ENCODE peak calls at places on chromosomes 5 and 9, in eight cellular contexts. U, D, P, L, X, V, J and A are unnamed samples.

GRCh38 chr9:32589083-32589713 is 16.2 kb upstream of the NDUFB6 start:
- DNase-seq in U (no peak), D (no peak), P (peak; percentile 38), L (no peak), X (no peak), V (no peak), J (no peak), A (peak; percentile 57)

GRCh38 chr5:108655750-108656450 is 91.8 kb upstream of the FER start:
- DNase-seq in U (no peak), D (no peak), P (no peak), L (no peak), X (no peak), V (no peak), J (no peak), A (no peak)

GRCh38 chr5:149153751-149154610 is 12.7 kb downstream of the ABLIM3 start:
- DNase-seq in U (no peak), D (no peak), P (no peak), L (peak; percentile 69), X (no peak), V (peak; percentile 88), J (no peak), A (no peak)

GRCh38 chr5:16461026-16461425 is 4.6 kb downstream of the ZNF622 start:
- DNase-seq in U (no peak), D (no peak), P (no peak), L (no peak), X (no peak), V (no peak), J (no peak), A (no peak)

GRCh38 chr5:145484195-145484594 is 350.9 kb downstream of the PRELID2 start:
- DNase-seq in U (no peak), D (no peak), P (peak; percentile 78), L (no peak), X (no peak), V (no peak), J (no peak), A (no peak)

GRCh38 chr9:113624721-113625120 is 161.2 kb downstream of the RGS3 start:
- DNase-seq in U (no peak), D (no peak), P (no peak), L (no peak), X (no peak), V (no peak), J (no peak), A (no peak)

GRCh38 chr5:84248013-84248412 is 136.7 kb downstream of the EDIL3 start:
- DNase-seq in U (no peak), D (no peak), P (no peak), L (no peak), X (no peak), V (no peak), J (no peak), A (no peak)

GRCh38 chr5:180860273-180860886 is 696 bp downstream of the ZFP62 start:
- DNase-seq in U (no peak), D (no peak), P (peak; percentile 50), L (no peak), X (peak; percentile 63), V (no peak), J (peak; percentile 44), A (peak; percentile 84)

GRCh38 chr5:11955386-11955785 is 51.1 kb upstream of the CTNND2 start:
- DNase-seq in U (no peak), D (no peak), P (no peak), L (no peak), X (no peak), V (no peak), J (no peak), A (no peak)

GRCh38 chr9:85212209-85212608 is 529.5 kb downstream of the AGTPBP1 start:
- DNase-seq in U (no peak), D (no peak), P (peak; percentile 46), L (no peak), X (no peak), V (no peak), J (no peak), A (no peak)

GRCh38 chr5:80141147-80141671 is 106.1 kb downstream of the THBS4 start:
- DNase-seq in U (peak; percentile 42), D (no peak), P (no peak), L (peak; percentile 93), X (no peak), V (no peak), J (peak; percentile 88), A (peak; percentile 82)

GRCh38 chr5:55160493-55161209 is 680 bp downstream of the GPX8 start:
- DNase-seq in U (peak; percentile 34), D (no peak), P (peak; percentile 63), L (peak; percentile 92), X (no peak), V (no peak), J (no peak), A (peak; percentile 70)

GRCh38 chr5:150410524-150411244 is 2.0 kb downstream of the CD74 start:
- DNase-seq in U (peak; percentile 79), D (no peak), P (peak; percentile 49), L (no peak), X (no peak), V (peak; percentile 41), J (peak; percentile 70), A (peak; percentile 86)

GRCh38 chr9:129712595-129713524 is 40.0 kb downstream of the PTGES start:
- DNase-seq in U (no peak), D (no peak), P (no peak), L (no peak), X (no peak), V (no peak), J (no peak), A (no peak)

GRCh38 chr9:9783211-9783610 is 829.6 kb downstream of the PTPRD start:
- DNase-seq in U (no peak), D (no peak), P (no peak), L (no peak), X (no peak), V (no peak), J (no peak), A (no peak)

GRCh38 chr5:134111741-134112647 is 2.5 kb upstream of the TCF7 start:
- DNase-seq in U (no peak), D (no peak), P (no peak), L (no peak), X (peak; percentile 42), V (no peak), J (no peak), A (no peak)

GRCh38 chr9:81519816-81520215 is 169.5 kb downstream of the TLE1 start:
- DNase-seq in U (no peak), D (no peak), P (no peak), L (no peak), X (no peak), V (no peak), J (no peak), A (no peak)

GRCh38 chr9:128916204-128916603 is 4.6 kb upstream of the PHYHD1 start:
- DNase-seq in U (no peak), D (peak; percentile 85), P (no peak), L (no peak), X (no peak), V (no peak), J (no peak), A (no peak)

GRCh38 chr9:134708672-134709038 is 67.1 kb downstream of the COL5A1 start:
- DNase-seq in U (no peak), D (peak; percentile 38), P (no peak), L (no peak), X (no peak), V (no peak), J (no peak), A (no peak)

GRCh38 chr5:95864944-95865504 is 42.5 kb upstream of the GLRX start:
- DNase-seq in U (no peak), D (no peak), P (no peak), L (peak; percentile 85), X (no peak), V (no peak), J (no peak), A (no peak)

GRCh38 chr9:123669355-123669754 is 260.6 kb downstream of the DENND1A start:
- DNase-seq in U (no peak), D (no peak), P (no peak), L (no peak), X (no peak), V (no peak), J (no peak), A (no peak)

GRCh38 chr9:91572044-91572443 is 148.4 kb upstream of the NFIL3 start:
- DNase-seq in U (no peak), D (no peak), P (no peak), L (no peak), X (no peak), V (no peak), J (no peak), A (no peak)

GRCh38 chr5:173707392-173707791 is 90.9 kb upstream of the BOD1 start:
- DNase-seq in U (no peak), D (no peak), P (no peak), L (no peak), X (no peak), V (no peak), J (no peak), A (no peak)

GRCh38 chr5:153530357-153531143 is 40.1 kb downstream of the GRIA1 start:
- DNase-seq in U (no peak), D (no peak), P (no peak), L (no peak), X (no peak), V (no peak), J (no peak), A (no peak)
- TF ChIP-seq POLR2AphosphoS5 in U (no peak), D (no peak), P (no peak), L (no peak), X (no peak), V (no peak), J (no peak), A (no peak)

GRCh38 chr5:53010819-53011218 is 21.7 kb downstream of the ITGA2 start:
- DNase-seq in U (no peak), D (no peak), P (no peak), L (no peak), X (no peak), V (no peak), J (no peak), A (no peak)
- TF ChIP-seq CTCF in U (no peak), D (no peak), P (no peak), L (no peak), X (no peak), V (peak; percentile 28), J (no peak), A (no peak)

DNA sequence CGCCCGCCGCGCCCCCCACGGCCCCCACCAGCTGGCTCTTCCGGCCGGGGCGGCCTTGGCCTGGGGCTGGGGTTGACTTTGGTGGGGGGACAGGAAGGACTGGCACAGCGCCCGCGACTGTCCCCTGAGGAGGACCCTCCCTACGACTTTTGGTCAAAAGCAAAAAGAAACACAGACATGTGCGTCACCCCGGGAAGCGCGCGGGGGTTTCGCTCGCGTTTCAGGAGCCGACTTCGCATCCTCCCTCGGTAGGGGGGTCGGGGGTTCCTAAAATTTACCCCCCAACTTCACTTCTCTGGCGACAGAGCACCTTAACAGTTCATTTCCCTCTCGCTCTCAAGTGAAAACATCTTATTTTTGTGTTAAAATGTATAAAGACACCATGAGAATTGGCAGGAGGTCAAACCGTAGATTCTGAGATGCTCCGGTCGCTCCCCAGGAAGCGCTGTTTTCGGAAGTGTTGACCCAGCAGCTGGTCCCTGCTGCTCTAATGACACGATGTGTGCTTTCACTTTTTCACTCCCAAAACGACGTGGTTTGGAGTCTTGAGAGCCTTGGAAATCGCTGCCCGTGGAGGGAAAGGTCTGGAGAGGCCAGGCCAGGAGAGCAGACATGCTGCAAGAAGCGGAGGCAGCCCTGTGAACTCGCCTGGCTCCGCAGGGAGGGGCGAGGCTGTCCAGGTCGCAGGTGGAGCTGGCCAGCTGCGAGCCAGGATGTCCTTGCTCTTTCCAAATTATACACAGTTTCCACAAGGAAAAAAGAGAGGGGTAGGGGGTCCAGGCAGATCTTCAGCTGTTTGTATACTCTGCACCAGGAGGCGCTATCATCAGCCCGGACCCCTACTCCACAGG is 248.2 kb upstream of the ANKRD55 start:
- DNase-seq in U (peak; percentile 46), D (peak; percentile 70), P (no peak), L (no peak), X (no peak), V (no peak), J (no peak), A (peak; percentile 65)
- TF ChIP-seq POLR2AphosphoS5 in U (no peak), D (no peak), P (no peak), L (no peak), X (no peak), V (no peak), J (no peak), A (no peak)

GRCh38 chr5:56350595-56351170 is 117.6 kb upstream of the ANKRD55 start:
- DNase-seq in U (no peak), D (peak; percentile 24), P (peak; percentile 80), L (no peak), X (peak; percentile 21), V (peak; percentile 74), J (no peak), A (no peak)
- TF ChIP-seq CTCF in U (no peak), D (no peak), P (no peak), L (no peak), X (no peak), V (no peak), J (no peak), A (no peak)